ENCODE peak calls at places on chromosomes 7 and 10, in five cellular contexts. Q is A549, S is esophagus muscularis mucosa, D is stomach, X is SK-N-SH. O is an unnamed sample.

GRCh38 chr7:81956520-81956919 is 186.7 kb upstream of the HGF start:
- DNase-seq in X (peak), S (no peak), D (no peak), Q (peak), O (no peak)

GRCh38 chr10:124498071-124498470 is 36.4 kb downstream of the LHPP start:
- DNase-seq in S (no peak), D (no peak), Q (no peak), X (no peak), O (no peak)

GRCh38 chr10:31261502-31262311 is 57.3 kb upstream of the ZEB1 start:
- DNase-seq in S (no peak), X (no peak), Q (no peak), D (no peak), O (no peak)

GRCh38 chr10:64726466-64726865 is 1205.3 kb downstream of the REEP3 start:
- DNase-seq in S (no peak), X (no peak), Q (no peak), D (no peak), O (no peak)

GRCh38 chr7:5491251-5492044 is 67.8 kb upstream of the TNRC18 start:
- DNase-seq in Q (no peak), S (no peak), X (peak), D (peak), O (peak)

GRCh38 chr7:29989257-29989995 is at the start of gene SCRN1:
- DNase-seq in Q (peak), D (peak), X (peak), S (no peak), O (peak)

GRCh38 chr10:60148266-60148840 is 241.3 kb downstream of the ANK3 start:
- DNase-seq in S (no peak), Q (no peak), D (no peak), X (no peak), O (no peak)

GRCh38 chr7:47601119-47601880 is 19.4 kb upstream of the TNS3 start:
- DNase-seq in Q (no peak), X (no peak), S (no peak), D (no peak), O (no peak)

GRCh38 chr7:107995184-107996071 is 7.5 kb downstream of the LAMB1 start:
- DNase-seq in S (no peak), X (peak), Q (peak), D (no peak), O (no peak)

GRCh38 chr10:81978238-81978637 is 103.2 kb downstream of the NRG3 start:
- DNase-seq in X (no peak), Q (no peak), D (no peak), S (no peak), O (no peak)

GRCh38 chr7:47472444-47473157 is 109.3 kb downstream of the TNS3 start:
- DNase-seq in D (no peak), Q (no peak), X (no peak), S (no peak), O (no peak)

GRCh38 chr7:135326636-135327280 is 93.1 kb downstream of the STRA8 start:
- DNase-seq in S (no peak), Q (no peak), D (no peak), X (no peak), O (no peak)

GRCh38 chr10:61974611-61975010 is 73.1 kb downstream of the ARID5B start:
- DNase-seq in Q (no peak), X (peak), S (no peak), D (peak), O (no peak)

GRCh38 chr7:70640266-70640833 is 491.6 kb upstream of the GALNT17 start:
- DNase-seq in S (no peak), X (no peak), D (no peak), Q (no peak), O (no peak)

GRCh38 chr7:47488969-47489342 is 93.0 kb downstream of the TNS3 start:
- DNase-seq in Q (no peak), X (no peak), S (no peak), D (no peak), O (no peak)

GRCh38 chr7:76060842-76061241 is 12.9 kb downstream of the MDH2 start:
- DNase-seq in Q (no peak), D (peak), S (no peak), X (no peak), O (no peak)

GRCh38 chr10:126895214-126895781 is 9.9 kb upstream of the DOCK1 start:
- DNase-seq in S (no peak), Q (no peak), D (peak), X (no peak), O (no peak)

GRCh38 chr7:19552576-19552975 is 156.3 kb downstream of the POLR1F start:
- DNase-seq in D (no peak), X (no peak), S (no peak), Q (no peak), O (no peak)

GRCh38 chr7:140990193-140990962 is 24.4 kb downstream of the MRPS33 start:
- DNase-seq in S (no peak), Q (no peak), D (no peak), X (no peak), O (no peak)

GRCh38 chr7:14787551-14787950 is 115.0 kb downstream of the DGKB start:
- DNase-seq in S (no peak), D (no peak), Q (no peak), X (no peak), O (no peak)

GRCh38 chr10:94232711-94233383 is 129.9 kb downstream of the NOC3L start:
- DNase-seq in Q (no peak), S (no peak), D (no peak), X (no peak), O (no peak)

GRCh38 chr10:47336387-47337134 is 11.6 kb upstream of the RBP3 start:
- DNase-seq in D (peak), Q (no peak), X (no peak), S (no peak), O (no peak)

GRCh38 chr7:2920956-2921708 is 77.0 kb upstream of the GNA12 start:
- DNase-seq in X (peak), D (no peak), S (no peak), Q (no peak), O (no peak)

GRCh38 chr10:73117976-73118743 is 7.9 kb downstream of the NUDT13 start:
- DNase-seq in D (no peak), Q (no peak), S (no peak), X (no peak), O (no peak)

GRCh38 chr10:71920540-71921318 is 43.5 kb upstream of the CHST3 start:
- DNase-seq in Q (no peak), S (no peak), D (no peak), X (no peak), O (no peak)

GRCh38 chr10:3982746-3983442 is 197.9 kb upstream of the KLF6 start:
- DNase-seq in D (no peak), X (no peak), S (no peak), Q (no peak), O (no peak)

GRCh38 chr10:108852211-108852610 is 1071.1 kb downstream of the XPNPEP1 start:
- DNase-seq in Q (no peak), X (no peak), S (no peak), D (no peak), O (no peak)

GRCh38 chr7:135253851-135254815 is 20.5 kb downstream of the STRA8 start:
- DNase-seq in S (no peak), X (no peak), Q (peak), D (peak), O (no peak)

GRCh38 chr7:66277492-66277891 is 72.4 kb downstream of the TPST1 start:
- DNase-seq in D (no peak), S (no peak), X (no peak), Q (no peak), O (no peak)

DNA sequence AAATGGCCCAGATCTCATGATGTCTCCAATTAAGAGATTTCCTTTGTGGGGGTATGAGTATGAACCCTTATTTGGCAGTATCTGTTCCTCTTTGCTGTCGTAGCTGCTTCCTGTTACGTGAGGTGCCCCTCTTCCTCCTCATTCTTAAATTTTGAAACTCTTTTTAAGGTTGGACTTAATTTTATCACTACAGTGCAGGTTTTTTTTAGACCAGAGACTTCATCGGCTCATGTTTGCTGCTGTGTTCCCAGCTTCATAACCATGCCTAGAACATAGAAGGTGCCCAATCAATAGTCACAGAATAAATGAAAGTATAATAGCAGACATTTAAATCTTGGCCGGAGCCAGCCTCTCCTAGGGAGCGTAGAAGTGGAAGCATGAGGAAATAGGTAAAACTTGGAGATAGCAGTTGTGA is 2.4 kb downstream of the MIOS start:
- DNase-seq in S (no peak), D (no peak), Q (no peak), X (no peak), O (no peak)
- TF ChIP-seq EP300 in S (no peak), D (no peak), Q (no peak), X (no peak), O (no peak)

GRCh38 chr7:131543298-131543697 is 13.1 kb downstream of the PODXL start:
- DNase-seq in X (no peak), Q (no peak), S (no peak), D (no peak), O (no peak)
- H3K27ac ChIP-seq in X (no peak), Q (no peak), S (no peak), D (no peak), O (peak)

GRCh38 chr7:51314726-51315125 is 1.9 kb downstream of the COBL start:
- DNase-seq in D (peak), Q (no peak), X (no peak), S (no peak), O (no peak)

GRCh38 chr7:51315393-51316261 is 982 bp downstream of the COBL start:
- DNase-seq in D (peak), Q (peak), S (no peak), X (peak), O (peak)

GRCh38 chr7:51317582-51317910 is 937 bp upstream of the COBL start:
- DNase-seq in Q (no peak), D (no peak), S (no peak), X (no peak), O (no peak)

GRCh38 chr7:51316666-51317581 is at the start of gene COBL:
- DNase-seq in D (peak), X (no peak), S (no peak), Q (peak), O (peak)

GRCh38 chr7:51316262-51316665 is 345 bp downstream of the COBL start:
- DNase-seq in Q (peak), D (peak), S (no peak), X (peak), O (peak)
- TF ChIP-seq CTCF in Q (peak), D (no peak), S (no peak), X (no peak), O (no peak)

GRCh38 chr7:87899258-87899657 is 23.0 kb downstream of the DBF4 start:
- DNase-seq in S (no peak), D (no peak), Q (no peak), X (no peak), O (no peak)
- TF ChIP-seq EP300 in S (no peak), D (no peak), Q (no peak), X (no peak), O (no peak)

DNA sequence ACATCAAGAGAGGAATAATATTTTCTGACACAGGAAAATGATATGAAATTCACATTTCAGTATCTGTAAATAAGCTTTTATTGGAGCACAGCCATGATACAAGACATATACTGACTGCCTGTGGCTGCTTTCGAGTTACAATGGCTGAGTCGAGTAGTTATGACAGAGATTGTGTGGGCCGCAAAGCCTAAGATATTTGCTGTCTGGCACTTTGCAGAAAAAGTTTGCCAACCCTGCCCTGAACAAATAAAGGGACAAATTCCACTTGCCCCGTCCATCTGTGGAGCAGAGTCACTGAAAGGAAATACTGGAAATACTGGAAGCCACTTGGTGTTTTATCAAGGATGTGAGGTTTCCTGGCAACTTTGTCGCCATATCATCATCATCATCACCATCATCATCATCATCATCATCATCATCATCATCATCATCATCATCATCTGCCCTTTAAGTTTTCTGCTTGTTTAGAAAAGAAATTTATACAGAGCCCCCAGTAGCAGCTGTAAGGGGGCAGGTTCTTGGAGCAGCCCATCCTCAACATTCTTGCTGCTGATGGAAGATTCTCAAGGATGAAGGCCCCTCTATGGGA is 85.8 kb downstream of the TCF7L2 start:
- DNase-seq in S (no peak), X (no peak), D (peak), Q (no peak), O (no peak)
- H3K27ac ChIP-seq in S (no peak), X (no peak), D (no peak), Q (peak), O (peak)

GRCh38 chr7:156128496-156128895 is 316.2 kb upstream of the SHH start:
- DNase-seq in X (no peak), S (no peak), D (no peak), Q (no peak), O (no peak)

GRCh38 chr7:156131881-156132280 is 319.6 kb upstream of the SHH start:
- DNase-seq in D (no peak), Q (no peak), S (no peak), X (no peak), O (no peak)

GRCh38 chr7:156125841-156126730 is 313.8 kb upstream of the SHH start:
- DNase-seq in Q (no peak), X (no peak), D (no peak), S (no peak), O (no peak)

GRCh38 chr7:156127166-156128134 is 315.2 kb upstream of the SHH start:
- DNase-seq in Q (no peak), D (no peak), X (no peak), S (no peak), O (no peak)

GRCh38 chr7:156129589-156129988 is 317.3 kb upstream of the SHH start:
- DNase-seq in Q (no peak), S (no peak), D (no peak), X (no peak), O (no peak)
- TF ChIP-seq CTCF in Q (no peak), S (no peak), D (no peak), X (no peak), O (no peak)